ENCODE peak calls at places on chromosome X, in nine cellular contexts. E is fibroblast of mammary gland, V is colonic mucosa, F is fibroblast of pulmonary artery, J is MM.1S, U is neural progenitor cell, G is K562, K is OCI-LY7, R is suprapubic skin. P is an unnamed sample.

GRCh38 chrX:40012039-40012799 is 85.5 kb downstream of the BCOR start:
- DNase-seq in E (peak; percentile 78), V (peak; percentile 47), F (peak; percentile 57), J (no peak), U (peak; percentile 57), G (no peak), K (no peak), R (peak; percentile 71), P (no peak)

GRCh38 chrX:104392350-104392749 is 137.6 kb upstream of the ESX1 start:
- DNase-seq in E (no peak), V (no peak), F (no peak), J (no peak), U (no peak), G (no peak), K (no peak), R (no peak), P (no peak)

GRCh38 chrX:29187264-29187663 is 600.0 kb downstream of the IL1RAPL1 start:
- DNase-seq in E (no peak), V (no peak), F (no peak), J (no peak), U (no peak), G (no peak), K (no peak), R (no peak), P (no peak)

GRCh38 chrX:93660575-93660974 is 12.8 kb downstream of the NAP1L3 start:
- DNase-seq in E (no peak), V (no peak), F (no peak), J (no peak), U (no peak), G (no peak), K (no peak), R (no peak), P (no peak)

GRCh38 chrX:19840899-19841648 is 46.3 kb downstream of the SH3KBP1 start:
- DNase-seq in E (no peak), V (no peak), F (no peak), J (peak; percentile 76), U (peak; percentile 13), G (no peak), K (peak; percentile 55), R (no peak), P (peak; percentile 79)

GRCh38 chrX:65903750-65904149 is 136.1 kb downstream of the VSIG4 start:
- DNase-seq in E (no peak), V (no peak), F (no peak), J (no peak), U (no peak), G (no peak), K (no peak), R (no peak), P (no peak)

GRCh38 chrX:38803609-38804480 is 2.6 kb downstream of the MID1IP1 start:
- DNase-seq in E (peak; percentile 78), V (peak; percentile 87), F (peak; percentile 68), J (peak; percentile 75), U (peak; percentile 89), G (peak; percentile 79), K (peak; percentile 77), R (peak; percentile 88), P (peak; percentile 84)

GRCh38 chrX:21975827-21976226 is 35.3 kb downstream of the SMS start:
- DNase-seq in E (peak; percentile 76), V (no peak), F (peak; percentile 80), J (no peak), U (no peak), G (no peak), K (no peak), R (no peak), P (no peak)

GRCh38 chrX:70454441-70455365 is 10.1 kb downstream of the DLG3 start:
- DNase-seq in E (peak; percentile 51), V (peak; percentile 88), F (peak; percentile 59), J (peak; percentile 88), U (peak; percentile 94), G (peak; percentile 92), K (peak; percentile 22), R (no peak), P (peak; percentile 74)

GRCh38 chrX:101223226-101223625 is 3.6 kb downstream of the DRP2 start:
- DNase-seq in E (no peak), V (no peak), F (no peak), J (no peak), U (no peak), G (no peak), K (no peak), R (no peak), P (peak; percentile 4)

GRCh38 chrX:122238801-122239200 is 945.3 kb upstream of the GRIA3 start:
- DNase-seq in E (peak; percentile 17), V (no peak), F (peak; percentile 11), J (no peak), U (no peak), G (no peak), K (no peak), R (no peak), P (no peak)

GRCh38 chrX:74925210-74926088 is at the start of gene NEXMIF:
- DNase-seq in E (peak; percentile 7), V (peak; percentile 20), F (peak; percentile 7), J (peak; percentile 59), U (peak; percentile 81), G (no peak), K (no peak), R (no peak), P (peak; percentile 79)

GRCh38 chrX:133676344-133677122 is 261.2 kb upstream of the GPC4 start:
- DNase-seq in E (no peak), V (peak; percentile 71), F (no peak), J (no peak), U (no peak), G (no peak), K (no peak), R (no peak), P (no peak)

GRCh38 chrX:149145845-149146285 is 359.2 kb downstream of the IDS start:
- DNase-seq in E (peak; percentile 31), V (no peak), F (no peak), J (no peak), U (no peak), G (no peak), K (no peak), R (no peak), P (peak; percentile 24)

GRCh38 chrX:8272846-8273245 is 101.8 kb upstream of the VCX2 start:
- DNase-seq in E (no peak), V (no peak), F (peak; percentile 42), J (no peak), U (no peak), G (no peak), K (no peak), R (no peak), P (no peak)

GRCh38 chrX:46268429-46268828 is 276.8 kb downstream of the ZNF674 start:
- DNase-seq in E (peak; percentile 56), V (no peak), F (peak; percentile 10), J (no peak), U (no peak), G (no peak), K (no peak), R (no peak), P (no peak)

GRCh38 chrX:105190252-105190853 is 30.1 kb downstream of the TEX13A start:
- DNase-seq in E (peak; percentile 41), V (peak; percentile 28), F (peak; percentile 43), J (peak; percentile 42), U (peak; percentile 10), G (peak; percentile 9), K (peak; percentile 9), R (no peak), P (peak; percentile 17)

GRCh38 chrX:39762266-39762841 is 335.4 kb downstream of the BCOR start:
- DNase-seq in E (peak; percentile 91), V (no peak), F (peak; percentile 93), J (no peak), U (no peak), G (no peak), K (no peak), R (no peak), P (no peak)

GRCh38 chrX:35919536-35920309 is at the start of gene CFAP47:
- DNase-seq in E (no peak), V (peak; percentile 43), F (no peak), J (peak; percentile 79), U (peak; percentile 86), G (no peak), K (no peak), R (no peak), P (no peak)

DNA sequence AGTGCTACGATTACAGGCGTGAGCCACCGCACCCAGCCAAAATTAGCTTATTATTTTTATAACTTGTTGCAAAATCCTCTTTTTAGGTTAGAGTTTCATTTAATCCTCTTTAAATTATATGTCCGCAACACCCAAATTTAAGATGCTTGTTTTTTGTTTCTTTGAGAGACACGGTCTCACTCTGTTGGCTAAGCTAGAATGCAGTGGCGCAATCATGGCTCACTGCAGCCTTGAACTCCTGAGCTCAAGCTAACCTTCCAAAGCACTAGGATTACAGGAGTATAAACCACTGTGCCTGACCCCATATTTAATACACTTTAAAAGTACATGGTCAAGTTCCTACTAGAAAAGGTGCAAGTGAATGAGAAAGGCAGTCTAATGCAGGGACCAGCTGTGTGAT is 2.2 kb downstream of the RBBP7 start:
- DNase-seq in E (no peak), V (no peak), F (no peak), J (no peak), U (no peak), G (no peak), K (no peak), R (no peak), P (no peak)
- H3K4me3 ChIP-seq in E (no peak overlapping the region), V (no peak overlapping the region), F (peak overlapping the region; percentile 63), J (no peak overlapping the region), U (peak overlapping the region; percentile 91), G (no peak overlapping the region), K (peak overlapping the region; percentile 80), R (no peak overlapping the region), P (no peak overlapping the region)

GRCh38 chrX:64169988-64170387 is 35.5 kb downstream of the AMER1 start:
- DNase-seq in E (no peak), V (no peak), F (no peak), J (no peak), U (no peak), G (no peak), K (no peak), R (no peak), P (no peak)
- H3K4me3 ChIP-seq in E (no peak overlapping the region), V (no peak overlapping the region), F (no peak overlapping the region), J (no peak overlapping the region), U (no peak overlapping the region), G (no peak overlapping the region), K (no peak overlapping the region), R (no peak overlapping the region), P (no peak overlapping the region)

GRCh38 chrX:47583240-47583861 is 1.1 kb downstream of the TIMP1 start:
- DNase-seq in E (no peak), V (no peak), F (no peak), J (no peak), U (no peak), G (peak; percentile 13), K (no peak), R (no peak), P (no peak)
- H3K4me3 ChIP-seq in E (peak overlapping the region; percentile 73), V (peak overlapping the region; percentile 13), F (peak overlapping the region; percentile 77), J (no peak overlapping the region), U (no peak overlapping the region), G (peak overlapping the region; percentile 75), K (no peak overlapping the region), R (peak overlapping the region; percentile 50), P (peak overlapping the region; percentile 62)

GRCh38 chrX:66919280-66919832 is 280.5 kb upstream of the EDA2R start:
- DNase-seq in E (no peak), V (no peak), F (no peak), J (no peak), U (no peak), G (no peak), K (no peak), R (no peak), P (no peak)
- H3K4me3 ChIP-seq in E (no peak overlapping the region), V (no peak overlapping the region), F (no peak overlapping the region), J (no peak overlapping the region), U (no peak overlapping the region), G (no peak overlapping the region), K (no peak overlapping the region), R (no peak overlapping the region), P (no peak overlapping the region)

DNA sequence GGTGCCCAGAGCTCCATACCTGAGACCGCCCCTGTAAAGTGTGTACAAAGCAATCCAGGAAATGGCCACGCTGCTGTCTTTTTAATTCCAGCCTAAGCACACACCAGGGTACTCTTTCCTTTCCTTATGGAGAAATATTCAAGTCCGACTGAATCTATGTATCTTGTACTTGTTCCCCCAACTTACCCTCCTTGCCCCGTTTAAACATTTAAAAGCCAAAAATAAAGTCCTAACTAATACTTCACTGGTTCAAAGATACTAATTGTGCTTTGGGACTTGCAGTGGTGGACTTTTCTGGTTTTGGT is 731 bp upstream of the AMMECR1 start:
- DNase-seq in E (no peak), V (no peak), F (no peak), J (no peak), U (no peak), G (no peak), K (peak; percentile 60), R (no peak), P (no peak)
- H3K4me3 ChIP-seq in E (peak overlapping the region; percentile 60), V (peak overlapping the region; percentile 37), F (peak overlapping the region; percentile 65), J (peak overlapping the region; percentile 64), U (peak overlapping the region; percentile 48), G (peak overlapping the region; percentile 95), K (peak overlapping the region; percentile 91), R (peak overlapping the region; percentile 76), P (peak overlapping the region; percentile 70)

P was measured in GM12865.